ENCODE peak calls at places on chromosomes 6 and 20, in nine cellular contexts. I, A, K, T, W, Z, D, M and P are unnamed samples.

GRCh38 chr6:38522322-38522721 is 117.4 kb downstream of the BTBD9 start:
- DNase-seq in I (no peak), A (no peak), K (no peak), T (no peak), W (peak), Z (no peak), D (no peak), M (no peak), P (peak)

GRCh38 chr6:133436652-133437051 is 195.5 kb downstream of the EYA4 start:
- DNase-seq in I (no peak), A (no peak), K (no peak), T (no peak), W (peak), Z (peak), D (no peak), M (no peak), P (no peak)

GRCh38 chr20:37901667-37902503 is 1.0 kb upstream of the VSTM2L start:
- DNase-seq in I (no peak), A (no peak), K (no peak), T (no peak), W (peak), Z (peak), D (no peak), M (peak), P (no peak)

GRCh38 chr6:141033101-141033500 is 1099.6 kb upstream of the GJE1 start:
- DNase-seq in I (no peak), A (no peak), K (no peak), T (no peak), W (peak), Z (no peak), D (no peak), M (no peak), P (no peak)

GRCh38 chr6:6546318-6547110 is 42.0 kb upstream of the LY86 start:
- DNase-seq in I (no peak), A (peak), K (peak), T (peak), W (peak), Z (peak), D (peak), M (peak), P (peak)

GRCh38 chr20:2149507-2149906 is 47.9 kb downstream of the STK35 start:
- DNase-seq in I (no peak), A (no peak), K (no peak), T (peak), W (peak), Z (peak), D (no peak), M (peak), P (no peak)

GRCh38 chr6:4577406-4577805 is 198.8 kb upstream of the CDYL start:
- DNase-seq in I (no peak), A (peak), K (no peak), T (no peak), W (peak), Z (peak), D (no peak), M (peak), P (no peak)

GRCh38 chr6:144346719-144347446 is 61.7 kb downstream of the UTRN start:
- DNase-seq in I (no peak), A (no peak), K (no peak), T (no peak), W (peak), Z (peak), D (no peak), M (peak), P (no peak)

GRCh38 chr6:129749749-129750120 is 39.8 kb upstream of the ARHGAP18 start:
- DNase-seq in I (no peak), A (no peak), K (no peak), T (no peak), W (peak), Z (peak), D (no peak), M (no peak), P (no peak)

GRCh38 chr6:32790306-32790705 is 26.5 kb downstream of the HLA-DOB start:
- DNase-seq in I (no peak), A (no peak), K (no peak), T (no peak), W (no peak), Z (peak), D (no peak), M (peak), P (no peak)

GRCh38 chr6:337782-338464 is 45.6 kb downstream of the DUSP22 start:
- DNase-seq in I (no peak), A (no peak), K (no peak), T (peak), W (no peak), Z (no peak), D (no peak), M (no peak), P (no peak)

GRCh38 chr6:89976141-89977020 is 82.1 kb downstream of the GJA10 start:
- DNase-seq in I (no peak), A (no peak), K (no peak), T (no peak), W (no peak), Z (no peak), D (no peak), M (no peak), P (no peak)

GRCh38 chr20:5863040-5863811 is 87.1 kb downstream of the TRMT6 start:
- DNase-seq in I (no peak), A (peak), K (no peak), T (no peak), W (peak), Z (peak), D (no peak), M (peak), P (no peak)

GRCh38 chr20:1165941-1166340 is 18.8 kb downstream of the TMEM74B start:
- DNase-seq in I (no peak), A (no peak), K (no peak), T (no peak), W (no peak), Z (no peak), D (no peak), M (no peak), P (no peak)

GRCh38 chr6:83872386-83873118 is 13.1 kb downstream of the CYB5R4 start:
- DNase-seq in I (no peak), A (no peak), K (no peak), T (no peak), W (no peak), Z (no peak), D (no peak), M (no peak), P (no peak)

GRCh38 chr6:6006428-6007310 is at the start of gene NRN1:
- DNase-seq in I (no peak), A (no peak), K (no peak), T (no peak), W (no peak), Z (no peak), D (no peak), M (peak), P (no peak)

GRCh38 chr20:46150982-46151381 is 32.9 kb downstream of the CD40 start:
- DNase-seq in I (no peak), A (no peak), K (no peak), T (no peak), W (no peak), Z (no peak), D (no peak), M (peak), P (no peak)

GRCh38 chr6:32194825-32195651 is 2.6 kb upstream of the GPSM3 start:
- DNase-seq in I (no peak), A (no peak), K (no peak), T (no peak), W (peak), Z (peak), D (no peak), M (peak), P (no peak)

GRCh38 chr6:166768761-166769160 is 141.7 kb upstream of the RPS6KA2 start:
- DNase-seq in I (no peak), A (no peak), K (no peak), T (no peak), W (no peak), Z (no peak), D (no peak), M (no peak), P (no peak)

GRCh38 chr6:30703011-30703410 is 12.2 kb upstream of the NRM start:
- DNase-seq in I (no peak), A (no peak), K (peak), T (peak), W (no peak), Z (no peak), D (peak), M (no peak), P (no peak)

GRCh38 chr20:10489853-10490627 is 54.9 kb downstream of the SLX4IP start:
- DNase-seq in I (no peak), A (no peak), K (no peak), T (no peak), W (no peak), Z (peak), D (no peak), M (no peak), P (no peak)

GRCh38 chr20:33423141-33423834 is 20.3 kb downstream of the SNTA1 start:
- DNase-seq in I (peak), A (no peak), K (no peak), T (peak), W (peak), Z (peak), D (no peak), M (peak), P (no peak)

GRCh38 chr6:163416640-163417253 is 2.2 kb downstream of the QKI start:
- DNase-seq in I (no peak), A (peak), K (no peak), T (no peak), W (peak), Z (peak), D (no peak), M (peak), P (no peak)

GRCh38 chr6:137878070-137878809 is 11.2 kb downstream of the TNFAIP3 start:
- DNase-seq in I (no peak), A (no peak), K (no peak), T (no peak), W (peak), Z (no peak), D (no peak), M (no peak), P (no peak)

GRCh38 chr6:13814176-13814937 is at the start of gene MCUR1:
- DNase-seq in I (peak), A (peak), K (peak), T (peak), W (peak), Z (peak), D (peak), M (peak), P (peak)

GRCh38 chr6:161023316-161023715 is 31.7 kb downstream of the MAP3K4 start:
- DNase-seq in I (no peak), A (no peak), K (no peak), T (no peak), W (no peak), Z (no peak), D (no peak), M (peak), P (no peak)

GRCh38 chr6:114941078-114941477 is 598.3 kb upstream of the HS3ST5 start:
- DNase-seq in I (no peak), A (no peak), K (no peak), T (no peak), W (no peak), Z (no peak), D (no peak), M (no peak), P (no peak)

GRCh38 chr6:75128881-75129570 is 76.8 kb downstream of the COL12A1 start:
- DNase-seq in I (no peak), A (no peak), K (no peak), T (no peak), W (peak), Z (no peak), D (no peak), M (no peak), P (no peak)

GRCh38 chr6:24887520-24887919 is 48.2 kb downstream of the RIPOR2 start:
- DNase-seq in I (no peak), A (no peak), K (no peak), T (no peak), W (no peak), Z (no peak), D (no peak), M (no peak), P (no peak)

GRCh38 chr6:741410-742339 is 48.7 kb upstream of the EXOC2 start:
- DNase-seq in I (no peak), A (no peak), K (no peak), T (no peak), W (no peak), Z (no peak), D (no peak), M (no peak), P (no peak)

GRCh38 chr20:53942121-53942816 is 128.1 kb downstream of the BCAS1 start:
- DNase-seq in I (no peak), A (no peak), K (no peak), T (no peak), W (no peak), Z (peak), D (no peak), M (peak), P (no peak)

GRCh38 chr6:28544211-28544610 is 18.5 kb downstream of the GPX5 start:
- DNase-seq in I (no peak), A (no peak), K (no peak), T (no peak), W (peak), Z (no peak), D (no peak), M (peak), P (no peak)

GRCh38 chr6:28542440-28543293 is 17.0 kb downstream of the GPX5 start:
- DNase-seq in I (no peak), A (peak), K (peak), T (no peak), W (peak), Z (peak), D (no peak), M (peak), P (peak)

GRCh38 chr6:28541996-28542395 is 16.3 kb downstream of the GPX5 start:
- DNase-seq in I (no peak), A (no peak), K (no peak), T (no peak), W (no peak), Z (no peak), D (no peak), M (no peak), P (no peak)

GRCh38 chr6:28545955-28546354 is 20.3 kb downstream of the GPX5 start:
- DNase-seq in I (no peak), A (no peak), K (no peak), T (no peak), W (no peak), Z (no peak), D (no peak), M (no peak), P (no peak)

DNA sequence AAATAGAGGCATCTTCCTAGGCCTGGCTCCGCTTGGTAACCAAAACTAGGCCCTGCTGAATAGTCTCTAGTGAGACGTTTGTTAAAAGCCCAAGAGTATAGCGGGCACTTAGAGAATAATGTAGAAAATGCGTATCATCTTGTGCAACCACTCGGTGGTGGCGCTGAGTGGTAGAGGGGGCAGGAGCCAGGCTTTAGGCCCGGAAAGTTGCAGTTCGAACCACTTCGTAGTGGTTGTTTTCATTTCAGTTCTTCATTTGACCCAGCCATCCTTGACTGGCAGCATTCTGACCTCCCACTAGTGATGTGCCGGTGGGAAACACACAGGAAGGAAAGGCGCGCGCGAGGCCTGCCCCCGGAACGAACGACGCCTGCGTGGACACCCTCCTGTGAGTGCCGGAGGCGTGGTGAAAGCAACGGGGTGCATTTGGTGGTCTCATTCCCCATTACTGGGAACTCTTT is 18.0 kb downstream of the GPX5 start:
- DNase-seq in I (no peak), A (no peak), K (no peak), T (no peak), W (peak), Z (no peak), D (no peak), M (no peak), P (peak)
- H3K27ac ChIP-seq in I (no peak), A (no peak), K (no peak), T (no peak), W (no peak), Z (no peak), D (no peak), M (no peak), P (no peak)

GRCh38 chr6:79614326-79615285 is 16.5 kb upstream of the SH3BGRL2 start:
- DNase-seq in I (no peak), A (no peak), K (no peak), T (no peak), W (no peak), Z (no peak), D (no peak), M (peak), P (no peak)
- H3K27ac ChIP-seq in I (no peak), A (no peak), K (no peak), T (no peak), W (no peak), Z (no peak), D (no peak), M (no peak), P (no peak)

DNA sequence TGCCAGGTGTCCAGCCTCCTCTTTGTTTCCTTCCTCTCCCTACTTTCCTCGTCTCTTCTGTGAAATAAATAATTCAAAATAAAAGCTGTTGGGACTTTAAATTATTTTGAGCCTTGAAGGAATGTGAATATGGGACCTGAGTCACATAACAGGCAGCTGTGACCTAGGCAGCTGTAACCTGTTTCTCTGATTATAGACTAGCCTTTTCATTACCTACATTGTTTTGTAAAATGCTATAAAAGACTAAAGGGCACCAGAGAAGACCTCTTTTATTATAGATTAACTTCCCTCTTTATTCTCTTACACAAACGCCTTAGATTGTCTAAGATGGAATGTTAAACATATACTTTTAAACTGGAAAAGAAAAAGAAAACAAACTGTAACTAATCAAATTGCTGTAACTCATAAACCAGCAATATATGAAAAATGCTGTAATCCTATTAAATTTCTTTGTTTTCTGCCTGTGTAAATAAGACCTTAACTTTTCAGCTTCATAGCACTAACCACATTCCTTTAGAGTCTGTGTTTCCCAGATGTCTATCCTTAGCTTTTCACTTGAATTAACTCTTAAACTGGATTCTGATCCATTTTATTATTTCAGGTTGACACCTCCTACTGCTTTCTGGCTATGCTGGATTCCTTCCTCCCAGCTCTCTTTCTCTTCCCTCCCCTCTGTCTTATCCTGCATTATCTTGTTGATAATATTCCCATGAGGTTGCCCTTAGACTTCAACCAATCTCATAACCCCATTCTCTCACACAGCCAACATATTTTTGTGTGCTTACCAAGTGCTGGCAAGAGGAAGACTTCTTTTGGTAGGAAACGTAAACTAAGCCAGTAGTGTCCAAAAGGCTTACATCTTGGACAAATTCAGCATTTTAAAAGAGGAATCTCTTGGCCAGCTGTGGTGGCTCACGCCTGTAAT is 69.2 kb downstream of the TPD52L1 start:
- DNase-seq in I (no peak), A (no peak), K (no peak), T (no peak), W (no peak), Z (no peak), D (no peak), M (no peak), P (no peak)
- H3K27ac ChIP-seq in I (peak), A (no peak), K (no peak), T (peak), W (no peak), Z (no peak), D (no peak), M (no peak), P (peak)

DNA sequence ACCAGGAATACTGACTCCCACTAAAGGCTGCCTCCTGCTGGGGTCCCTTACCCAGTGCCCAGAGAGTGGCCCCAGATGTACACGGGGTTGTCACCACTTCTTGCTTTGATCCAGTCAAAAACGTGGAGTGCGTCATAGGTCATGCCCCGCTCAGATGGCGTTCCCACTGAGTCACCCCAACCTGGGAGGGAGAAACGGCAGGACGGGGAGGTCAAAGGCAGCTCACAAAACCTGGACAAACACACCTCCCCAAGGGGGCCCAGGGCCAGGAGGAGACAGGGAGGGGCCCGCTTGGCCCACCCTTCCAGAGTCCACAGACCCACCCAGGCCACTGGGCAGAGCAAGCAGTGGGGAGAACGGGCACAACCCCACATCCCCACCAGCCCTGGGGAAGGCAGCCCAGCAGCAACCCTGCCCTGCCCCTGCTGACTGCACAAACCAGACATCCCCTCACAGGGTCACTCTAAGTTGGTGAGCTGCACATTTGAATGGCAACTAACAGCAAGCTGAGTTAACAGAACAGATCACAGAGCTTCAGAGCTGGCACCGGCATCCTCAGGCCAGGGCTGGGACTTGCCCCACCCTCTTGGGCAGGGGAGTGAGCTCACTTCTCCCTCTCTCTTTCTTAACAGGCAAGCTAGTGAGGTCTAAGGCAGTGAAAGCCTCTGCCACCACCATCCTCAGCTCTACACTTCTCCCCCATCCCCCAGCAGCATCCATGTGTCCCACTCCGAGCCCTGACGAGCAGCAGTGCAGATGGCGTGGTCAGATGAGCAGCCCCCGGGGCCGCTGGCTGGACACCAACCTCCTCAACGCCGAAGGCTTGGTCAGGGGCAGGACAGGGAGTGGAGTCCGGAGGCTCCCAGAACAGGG is 61.7 kb downstream of the PYGB start:
- DNase-seq in I (no peak), A (no peak), K (peak), T (peak), W (peak), Z (peak), D (no peak), M (peak), P (no peak)
- H3K27ac ChIP-seq in I (peak), A (peak), K (peak), T (peak), W (peak), Z (peak), D (peak), M (peak), P (peak)

GRCh38 chr6:37285861-37286311 is 27.9 kb upstream of the TMEM217 start:
- DNase-seq in I (no peak), A (no peak), K (no peak), T (no peak), W (no peak), Z (no peak), D (no peak), M (peak), P (no peak)

GRCh38 chr6:37280162-37280895 is 22.4 kb upstream of the TMEM217 start:
- DNase-seq in I (no peak), A (no peak), K (no peak), T (no peak), W (no peak), Z (no peak), D (no peak), M (no peak), P (no peak)

GRCh38 chr6:37284781-37285180 is 26.8 kb upstream of the TMEM217 start:
- DNase-seq in I (no peak), A (no peak), K (no peak), T (no peak), W (no peak), Z (no peak), D (no peak), M (no peak), P (no peak)

GRCh38 chr6:37283786-37284185 is 25.8 kb upstream of the TMEM217 start:
- DNase-seq in I (peak), A (peak), K (no peak), T (peak), W (no peak), Z (no peak), D (no peak), M (no peak), P (no peak)

GRCh38 chr6:37283268-37283667 is 25.3 kb upstream of the TMEM217 start:
- DNase-seq in I (no peak), A (no peak), K (no peak), T (no peak), W (peak), Z (no peak), D (no peak), M (no peak), P (no peak)
- H3K27ac ChIP-seq in I (peak), A (no peak), K (no peak), T (peak), W (no peak), Z (no peak), D (peak), M (no peak), P (peak)